ENCODE peak calls at places on chromosomes 16 and 17, in eight cellular contexts. B, C, Z, A, I, Q, G and W are unnamed samples.

GRCh38 chr17:82935944-82936767 is 96.3 kb upstream of the ZNF750 start:
- DNase-seq in B (no peak), C (no peak), Z (no peak), A (no peak), I (no peak), Q (no peak), G (no peak), W (no peak)

GRCh38 chr17:48715496-48716399 is 6.6 kb downstream of the PRAC1 start:
- DNase-seq in B (no peak), C (no peak), Z (no peak), A (no peak), I (no peak), Q (no peak), G (no peak), W (no peak)

GRCh38 chr17:66413564-66414520 is 111.4 kb downstream of the PRKCA start:
- DNase-seq in B (no peak), C (no peak), Z (no peak), A (no peak), I (no peak), Q (no peak), G (no peak), W (no peak)

GRCh38 chr17:81322271-81323082 is 27.4 kb upstream of the SLC38A10 start:
- DNase-seq in B (no peak), C (no peak), Z (no peak), A (no peak), I (no peak), Q (no peak), G (no peak), W (no peak)

GRCh38 chr17:37098910-37099664 is 150.3 kb downstream of the AATF start:
- DNase-seq in B (no peak), C (no peak), Z (no peak), A (no peak), I (no peak), Q (peak), G (peak), W (no peak)

GRCh38 chr17:9707917-9708316 is 62.6 kb downstream of the USP43 start:
- DNase-seq in B (no peak), C (no peak), Z (no peak), A (no peak), I (no peak), Q (no peak), G (no peak), W (no peak)

GRCh38 chr16:68506331-68507053 is 32.6 kb upstream of the ZFP90 start:
- DNase-seq in B (no peak), C (no peak), Z (no peak), A (no peak), I (no peak), Q (no peak), G (no peak), W (no peak)

GRCh38 chr17:21345236-21345635 is 30.9 kb upstream of the KCNJ12 start:
- DNase-seq in B (no peak), C (no peak), Z (no peak), A (no peak), I (no peak), Q (no peak), G (no peak), W (no peak)

GRCh38 chr17:37608369-37609169 is 649 bp downstream of the SYNRG start:
- DNase-seq in B (peak), C (no peak), Z (no peak), A (no peak), I (no peak), Q (peak), G (no peak), W (no peak)

GRCh38 chr17:56426901-56427300 is 166.6 kb upstream of the NOG start:
- DNase-seq in B (no peak), C (no peak), Z (no peak), A (no peak), I (no peak), Q (no peak), G (no peak), W (no peak)

GRCh38 chr16:82248257-82248656 is 78.2 kb upstream of the MPHOSPH6 start:
- DNase-seq in B (no peak), C (no peak), Z (no peak), A (no peak), I (no peak), Q (no peak), G (no peak), W (no peak)

GRCh38 chr17:67836205-67836987 is 11.1 kb downstream of the BPTF start:
- DNase-seq in B (peak), C (peak), Z (no peak), A (no peak), I (no peak), Q (no peak), G (no peak), W (no peak)

GRCh38 chr17:40095944-40096791 is 4.2 kb downstream of the NR1D1 start:
- DNase-seq in B (no peak), C (no peak), Z (no peak), A (peak), I (peak), Q (no peak), G (no peak), W (no peak)

GRCh38 chr17:68101992-68102758 is 66.6 kb downstream of the KPNA2 start:
- DNase-seq in B (no peak), C (no peak), Z (no peak), A (no peak), I (no peak), Q (no peak), G (no peak), W (no peak)

GRCh38 chr17:73351764-73352163 is 40.0 kb upstream of the CDC42EP4 start:
- DNase-seq in B (no peak), C (no peak), Z (no peak), A (no peak), I (no peak), Q (no peak), G (no peak), W (no peak)

GRCh38 chr17:82076018-82076784 is 10.6 kb upstream of the DUS1L start:
- DNase-seq in B (no peak), C (no peak), Z (no peak), A (no peak), I (no peak), Q (peak), G (no peak), W (no peak)

GRCh38 chr17:9900744-9901143 is 4.3 kb downstream of the RCVRN start:
- DNase-seq in B (peak), C (no peak), Z (no peak), A (no peak), I (no peak), Q (peak), G (no peak), W (peak)

GRCh38 chr16:64507240-64508024 is 614.4 kb downstream of the CDH11 start:
- DNase-seq in B (no peak), C (no peak), Z (no peak), A (no peak), I (no peak), Q (no peak), G (no peak), W (no peak)

GRCh38 chr16:68786685-68787418 is 49.8 kb downstream of the CDH1 start:
- DNase-seq in B (peak), C (no peak), Z (peak), A (no peak), I (no peak), Q (peak), G (peak), W (no peak)

GRCh38 chr17:10102817-10103216 is 95.6 kb downstream of the GAS7 start:
- DNase-seq in B (no peak), C (no peak), Z (no peak), A (no peak), I (no peak), Q (no peak), G (no peak), W (no peak)

GRCh38 chr16:578870-579405 is 9.2 kb downstream of the PIGQ start:
- DNase-seq in B (peak), C (no peak), Z (no peak), A (peak), I (no peak), Q (peak), G (no peak), W (no peak)

GRCh38 chr17:42980766-42981397 is 517 bp downstream of the RUNDC1 start:
- DNase-seq in B (peak), C (no peak), Z (no peak), A (peak), I (no peak), Q (peak), G (no peak), W (no peak)

GRCh38 chr17:4074831-4075495 is 67.9 kb downstream of the ZZEF1 start:
- DNase-seq in B (peak), C (peak), Z (no peak), A (no peak), I (peak), Q (peak), G (no peak), W (no peak)

GRCh38 chr16:66357523-66357928 is 9.0 kb upstream of the CDH5 start:
- DNase-seq in B (peak), C (peak), Z (peak), A (no peak), I (no peak), Q (peak), G (peak), W (peak)

GRCh38 chr17:65035704-65036103 is 20.8 kb downstream of the GNA13 start:
- DNase-seq in B (no peak), C (no peak), Z (no peak), A (no peak), I (no peak), Q (no peak), G (no peak), W (no peak)

GRCh38 chr16:81586421-81586820 is 141.8 kb downstream of the CMIP start:
- DNase-seq in B (no peak), C (no peak), Z (no peak), A (no peak), I (no peak), Q (no peak), G (no peak), W (no peak)

GRCh38 chr16:74865922-74866598 is 91.4 kb upstream of the FA2H start:
- DNase-seq in B (peak), C (no peak), Z (no peak), A (no peak), I (no peak), Q (no peak), G (peak), W (no peak)

GRCh38 chr17:82386256-82386831 is 14.8 kb downstream of the UTS2R start:
- DNase-seq in B (no peak), C (no peak), Z (no peak), A (no peak), I (no peak), Q (no peak), G (no peak), W (no peak)

GRCh38 chr16:69318911-69319289 is 7.8 kb downstream of the VPS4A start:
- DNase-seq in B (no peak), C (no peak), Z (no peak), A (no peak), I (no peak), Q (no peak), G (no peak), W (no peak)

GRCh38 chr17:7137182-7137943 is 22.7 kb upstream of the ASGR2 start:
- DNase-seq in B (peak), C (no peak), Z (no peak), A (peak), I (no peak), Q (no peak), G (no peak), W (no peak)

GRCh38 chr17:56596741-56597494 is 3.4 kb downstream of the NOG start:
- DNase-seq in B (no peak), C (no peak), Z (no peak), A (no peak), I (no peak), Q (no peak), G (no peak), W (no peak)

GRCh38 chr16:81738831-81739496 is 40.1 kb upstream of the PLCG2 start:
- DNase-seq in B (no peak), C (no peak), Z (no peak), A (peak), I (no peak), Q (no peak), G (no peak), W (no peak)

DNA sequence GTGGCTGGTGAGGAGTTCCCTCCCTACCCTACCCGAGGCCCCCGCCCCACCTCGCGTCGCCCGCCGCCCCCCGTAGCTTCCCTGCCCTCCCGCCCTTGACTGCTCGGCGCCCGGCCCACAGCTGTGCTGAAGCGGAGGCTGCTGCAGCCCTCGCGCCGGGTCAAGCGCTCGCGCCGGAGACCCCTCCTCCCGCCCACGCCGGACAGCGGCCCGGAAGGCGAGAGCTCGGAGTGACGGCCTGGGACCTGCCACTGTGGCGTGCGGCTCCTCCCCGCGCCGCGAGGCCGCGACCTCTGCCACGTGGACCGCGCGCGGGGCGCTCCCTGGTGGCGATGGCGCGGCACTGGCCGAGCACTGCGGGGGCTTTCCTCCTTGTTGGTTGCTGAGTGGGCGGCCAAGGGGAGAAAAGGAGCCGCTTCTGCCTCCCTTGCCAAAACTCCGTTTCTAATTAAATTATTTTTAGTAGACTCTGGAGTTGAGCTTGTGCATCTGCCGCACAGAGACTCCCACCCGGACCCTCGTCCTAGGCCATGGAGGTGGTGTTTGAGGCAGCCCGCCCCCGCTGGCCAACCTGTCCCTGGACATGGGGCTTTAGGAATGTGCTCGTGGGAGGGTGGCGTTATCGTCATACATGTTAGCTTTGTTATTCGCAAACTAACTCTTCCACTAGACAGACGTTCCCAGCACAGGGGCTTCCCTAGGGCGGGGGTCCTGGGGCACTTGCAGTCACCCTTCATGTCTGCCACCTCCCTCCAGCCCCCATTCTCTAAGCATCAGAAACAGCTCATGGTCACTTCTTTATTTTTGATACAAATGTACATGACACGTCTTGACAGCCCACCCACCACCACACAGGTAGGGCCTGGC is 4.4 kb downstream of the TP53I13 start:
- DNase-seq in B (peak), C (no peak), Z (no peak), A (peak), I (no peak), Q (no peak), G (no peak), W (no peak)
- H3K4me3 ChIP-seq in B (no peak), C (peak), Z (no peak), A (peak), I (no peak), Q (no peak), G (no peak), W (no peak)

GRCh38 chr17:45370949-45371413 is 54.2 kb upstream of the MAP3K14 start:
- DNase-seq in B (no peak), C (no peak), Z (no peak), A (no peak), I (no peak), Q (peak), G (no peak), W (no peak)
- H3K4me3 ChIP-seq in B (no peak), C (no peak), Z (no peak), A (no peak), I (no peak), Q (no peak), G (no peak), W (peak)

GRCh38 chr16:23027386-23027785 is 121.9 kb downstream of the USP31 start:
- DNase-seq in B (no peak), C (no peak), Z (no peak), A (no peak), I (no peak), Q (no peak), G (no peak), W (no peak)

GRCh38 chr16:23024044-23024443 is 125.2 kb downstream of the USP31 start:
- DNase-seq in B (no peak), C (no peak), Z (no peak), A (no peak), I (no peak), Q (no peak), G (no peak), W (no peak)

GRCh38 chr16:23025692-23026305 is 123.5 kb downstream of the USP31 start:
- DNase-seq in B (no peak), C (no peak), Z (no peak), A (no peak), I (no peak), Q (no peak), G (peak), W (no peak)

GRCh38 chr16:23030001-23030400 is 119.3 kb downstream of the USP31 start:
- DNase-seq in B (no peak), C (no peak), Z (no peak), A (no peak), I (no peak), Q (no peak), G (no peak), W (no peak)

GRCh38 chr16:23026777-23027362 is 122.4 kb downstream of the USP31 start:
- DNase-seq in B (peak), C (no peak), Z (no peak), A (no peak), I (no peak), Q (peak), G (no peak), W (no peak)
- H3K4me3 ChIP-seq in B (no peak), C (no peak), Z (no peak), A (no peak), I (no peak), Q (no peak), G (no peak), W (no peak)

GRCh38 chr17:72116692-72117469 is 3.9 kb upstream of the SOX9 start:
- DNase-seq in B (peak), C (no peak), Z (no peak), A (no peak), I (no peak), Q (no peak), G (no peak), W (no peak)
- H3K4me3 ChIP-seq in B (no peak), C (peak), Z (peak), A (peak), I (peak), Q (peak), G (peak), W (peak)